ENCODE peak calls at places on chromosomes 1 and 21, in eight cellular contexts. O is hepatocyte; K is upper lobe of right lung; V is Peyer's patch; A is colonic mucosa; M is mammary epithelial cell; T is cardiac muscle cell; Z is CD8-positive, alpha-beta memory T cell. Y is an unnamed sample.

GRCh38 chr1:78279051-78279450 is 211.7 kb upstream of the PTGFR start:
- DNase-seq in O (no peak), K (no peak), V (no peak), A (no peak), M (peak; percentile 98), T (no peak), Z (no peak), Y (no peak)

GRCh38 chr1:28176492-28177470 is at the start of gene PTAFR:
- DNase-seq in O (no peak), K (peak; percentile 72), V (peak; percentile 82), A (no peak), M (no peak), T (no peak), Z (no peak), Y (no peak)

GRCh38 chr1:199855580-199855979 is 171.9 kb upstream of the NR5A2 start:
- DNase-seq in O (no peak), K (no peak), V (no peak), A (no peak), M (peak; percentile 80), T (no peak), Z (no peak), Y (peak; percentile 12)

GRCh38 chr1:202247837-202248795 is 54.5 kb downstream of the LGR6 start:
- DNase-seq in O (no peak), K (no peak), V (peak; percentile 25), A (no peak), M (no peak), T (no peak), Z (no peak), Y (no peak)

GRCh38 chr1:21653744-21654100 is 15.4 kb downstream of the RAP1GAP start:
- DNase-seq in O (no peak), K (no peak), V (no peak), A (no peak), M (no peak), T (no peak), Z (no peak), Y (no peak)

GRCh38 chr21:34609244-34609950 is 5.5 kb downstream of the RCAN1 start:
- DNase-seq in O (no peak), K (no peak), V (no peak), A (peak; percentile 0), M (peak; percentile 33), T (no peak), Z (no peak), Y (peak; percentile 82)

GRCh38 chr1:179369751-179370341 is 4.1 kb downstream of the AXDND1 start:
- DNase-seq in O (peak; percentile 81), K (no peak), V (no peak), A (peak; percentile 39), M (peak; percentile 48), T (peak; percentile 81), Z (peak; percentile 61), Y (peak; percentile 45)

GRCh38 chr1:152328801-152329391 is 3.9 kb upstream of the FLG start:
- DNase-seq in O (no peak), K (no peak), V (no peak), A (no peak), M (no peak), T (no peak), Z (no peak), Y (peak; percentile 29)

GRCh38 chr1:108142773-108143394 is 57.3 kb downstream of the SLC25A24 start:
- DNase-seq in O (no peak), K (no peak), V (no peak), A (no peak), M (peak; percentile 55), T (no peak), Z (no peak), Y (no peak)

GRCh38 chr21:44932366-44933181 is 7.3 kb upstream of the SLX9 start:
- DNase-seq in O (peak; percentile 76), K (peak; percentile 81), V (peak; percentile 81), A (no peak), M (no peak), T (peak; percentile 56), Z (peak; percentile 71), Y (no peak)

GRCh38 chr21:34534522-34534921 is 22.5 kb upstream of the KCNE1 start:
- DNase-seq in O (no peak), K (no peak), V (no peak), A (no peak), M (no peak), T (no peak), Z (no peak), Y (no peak)

GRCh38 chr1:118791094-118791691 is 196.9 kb downstream of the TBX15 start:
- DNase-seq in O (no peak), K (no peak), V (no peak), A (no peak), M (no peak), T (no peak), Z (no peak), Y (no peak)

GRCh38 chr21:25717491-25718139 is 17.1 kb downstream of the ATP5PF start:
- DNase-seq in O (peak; percentile 14), K (no peak), V (no peak), A (no peak), M (peak; percentile 25), T (peak; percentile 24), Z (no peak), Y (peak; percentile 56)

GRCh38 chr1:27597511-27598216 is 6.3 kb downstream of the AHDC1 start:
- DNase-seq in O (no peak), K (no peak), V (no peak), A (no peak), M (no peak), T (no peak), Z (no peak), Y (no peak)

GRCh38 chr1:85048296-85049064 is at the start of gene MCOLN3:
- DNase-seq in O (peak; percentile 75), K (peak; percentile 83), V (peak; percentile 70), A (peak; percentile 53), M (peak; percentile 53), T (peak; percentile 51), Z (no peak), Y (peak; percentile 81)

GRCh38 chr1:213984387-213985180 is 3.2 kb upstream of the PROX1 start:
- DNase-seq in O (no peak), K (no peak), V (no peak), A (no peak), M (no peak), T (peak; percentile 37), Z (no peak), Y (no peak)

GRCh38 chr1:186878356-186878755 is 49.6 kb downstream of the PLA2G4A start:
- DNase-seq in O (no peak), K (no peak), V (no peak), A (no peak), M (no peak), T (no peak), Z (no peak), Y (no peak)

GRCh38 chr21:42561742-42562141 is 48.1 kb downstream of the SLC37A1 start:
- DNase-seq in O (peak; percentile 56), K (peak; percentile 51), V (peak; percentile 62), A (peak; percentile 74), M (no peak), T (no peak), Z (no peak), Y (no peak)

GRCh38 chr1:51916587-51917405 is 38.3 kb upstream of the NRDC start:
- DNase-seq in O (no peak), K (no peak), V (no peak), A (no peak), M (peak; percentile 46), T (no peak), Z (no peak), Y (no peak)

GRCh38 chr21:45388011-45388521 is 16.9 kb upstream of the COL18A1 start:
- DNase-seq in O (no peak), K (peak; percentile 54), V (no peak), A (no peak), M (no peak), T (peak; percentile 69), Z (no peak), Y (no peak)

GRCh38 chr1:193115629-193116227 is 6.1 kb upstream of the CDC73 start:
- DNase-seq in O (peak; percentile 83), K (no peak), V (no peak), A (no peak), M (peak; percentile 96), T (peak; percentile 78), Z (no peak), Y (no peak)

GRCh38 chr1:203627819-203628184 is 1.2 kb downstream of the ATP2B4 start:
- DNase-seq in O (peak; percentile 43), K (no peak), V (peak; percentile 64), A (peak; percentile 58), M (peak; percentile 58), T (no peak), Z (peak; percentile 10), Y (peak; percentile 55)
- H3K4me1 ChIP-seq in O (peaks cover 40% of the 10 kb centered on the region), K (peaks cover 36% of the 10 kb centered on the region), V (peaks cover 20% of the 10 kb centered on the region), A (peaks cover 6% of the 10 kb centered on the region), M (peaks cover 45% of the 10 kb centered on the region), T (peaks cover 33% of the 10 kb centered on the region), Z (peaks cover 40% of the 10 kb centered on the region), Y (peaks cover 29% of the 10 kb centered on the region)

GRCh38 chr1:174018565-174018964 is 3.6 kb downstream of the RC3H1 start:
- DNase-seq in O (no peak), K (no peak), V (no peak), A (no peak), M (no peak), T (no peak), Z (no peak), Y (no peak)

GRCh38 chr1:174022080-174022975 is at the start of gene RC3H1:
- DNase-seq in O (peak; percentile 95), K (peak; percentile 96), V (peak; percentile 96), A (peak; percentile 95), M (peak; percentile 89), T (peak; percentile 92), Z (peak; percentile 84), Y (peak; percentile 92)

GRCh38 chr1:174023438-174023837 is 1.3 kb upstream of the RC3H1 start:
- DNase-seq in O (peak; percentile 69), K (no peak), V (peak; percentile 73), A (peak; percentile 78), M (peak; percentile 54), T (peak; percentile 47), Z (peak; percentile 6), Y (peak; percentile 48)

GRCh38 chr1:174022976-174023277 is 770 bp upstream of the RC3H1 start:
- DNase-seq in O (no peak), K (no peak), V (no peak), A (no peak), M (no peak), T (no peak), Z (no peak), Y (no peak)

GRCh38 chr1:174021611-174022079 is 512 bp downstream of the RC3H1 start:
- DNase-seq in O (peak; percentile 78), K (no peak), V (peak; percentile 74), A (peak; percentile 64), M (peak; percentile 56), T (no peak), Z (no peak), Y (peak; percentile 29)
- H3K4me1 ChIP-seq in O (peaks cover 38% of the 10 kb centered on the region), K (peaks cover 46% of the 10 kb centered on the region), V (peaks cover 25% of the 10 kb centered on the region), A (peaks cover 8% of the 10 kb centered on the region), M (peaks cover 26% of the 10 kb centered on the region), T (peaks cover 21% of the 10 kb centered on the region), Z (peaks cover 52% of the 10 kb centered on the region), Y (peaks cover 39% of the 10 kb centered on the region)

DNA sequence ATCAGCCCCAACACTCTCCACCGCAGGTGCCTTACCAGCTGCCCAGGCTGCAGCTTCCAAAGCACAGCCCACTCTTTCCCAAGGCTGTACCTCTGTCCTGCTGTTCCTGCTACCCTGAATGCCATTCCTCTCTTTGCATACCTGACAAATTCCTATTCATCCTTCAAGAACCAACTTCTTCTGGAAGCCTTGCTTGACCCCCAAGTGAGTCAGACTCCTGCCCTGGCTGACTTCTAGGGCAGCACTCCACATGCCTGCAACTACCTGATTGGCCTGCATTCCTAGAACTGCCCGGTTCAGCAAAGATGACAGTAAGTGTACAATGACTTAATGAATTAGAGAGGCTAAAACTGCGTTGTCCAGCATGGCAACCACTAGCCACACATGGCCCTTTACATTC is 20.8 kb upstream of the PDZK1IP1 start:
- DNase-seq in O (no peak), K (no peak), V (no peak), A (no peak), M (peak; percentile 23), T (no peak), Z (no peak), Y (no peak)
- H3K4me1 ChIP-seq in O (peaks cover 1% of the 10 kb centered on the region), K (peaks cover 9% of the 10 kb centered on the region), V (no peaks in the 10 kb centered on the region), A (no peaks in the 10 kb centered on the region), M (peaks cover 25% of the 10 kb centered on the region), T (no peaks in the 10 kb centered on the region), Z (no peaks in the 10 kb centered on the region), Y (peaks cover 3% of the 10 kb centered on the region)

GRCh38 chr1:161198877-161199431 is at the start of gene ADAMTS4:
- DNase-seq in O (peak; percentile 65), K (no peak), V (peak; percentile 73), A (peak; percentile 52), M (no peak), T (peak; percentile 43), Z (no peak), Y (no peak)
- H3K4me1 ChIP-seq in O (peaks cover 42% of the 10 kb centered on the region), K (peaks cover 63% of the 10 kb centered on the region), V (peaks cover 17% of the 10 kb centered on the region), A (no peaks in the 10 kb centered on the region), M (peaks cover 42% of the 10 kb centered on the region), T (peaks cover 19% of the 10 kb centered on the region), Z (peaks cover 59% of the 10 kb centered on the region), Y (peaks cover 22% of the 10 kb centered on the region)

Y was measured in HAP-1.